ENCODE peak calls at places on chromosomes 13 and 19, in four cellular contexts. One of them, this sample, is unnamed.

GRCh38 chr13:99995503-99996176 is 14.1 kb downstream of the ZIC2 start:
- DNase-seq in fibroblast of mammary gland: no peak
- DNase-seq in left lobe of liver: no peak
- DNase-seq in neural progenitor cell: peak; percentile 59
- DNase-seq in this sample: no peak

GRCh38 chr13:81304121-81304659 is 963.3 kb upstream of the SPRY2 start:
- DNase-seq in left lobe of liver: no peak
- DNase-seq in neural progenitor cell: no peak
- DNase-seq in fibroblast of mammary gland: no peak
- DNase-seq in this sample: no peak

GRCh38 chr19:3780786-3781304 is 5.3 kb downstream of the MATK start:
- DNase-seq in neural progenitor cell: no peak
- DNase-seq in left lobe of liver: no peak
- DNase-seq in fibroblast of mammary gland: no peak
- DNase-seq in this sample: no peak

GRCh38 chr13:113182046-113182445 is 23.6 kb downstream of the PROZ start:
- DNase-seq in fibroblast of mammary gland: no peak
- DNase-seq in neural progenitor cell: no peak
- DNase-seq in left lobe of liver: no peak
- DNase-seq in this sample: no peak

GRCh38 chr13:88086577-88086976 is 415.4 kb downstream of the SLITRK5 start:
- DNase-seq in fibroblast of mammary gland: peak; percentile 25
- DNase-seq in left lobe of liver: no peak
- DNase-seq in neural progenitor cell: no peak
- DNase-seq in this sample: no peak

GRCh38 chr19:52896431-52897148 is 845 bp downstream of the ZNF320 start:
- DNase-seq in neural progenitor cell: peak; percentile 41
- DNase-seq in left lobe of liver: no peak
- DNase-seq in fibroblast of mammary gland: peak; percentile 27
- DNase-seq in this sample: no peak

GRCh38 chr19:35755550-35756371 is 1.1 kb downstream of the HSPB6 start:
- DNase-seq in fibroblast of mammary gland: peak; percentile 88
- DNase-seq in left lobe of liver: peak; percentile 67
- DNase-seq in neural progenitor cell: peak; percentile 47
- DNase-seq in this sample: peak; percentile 70

GRCh38 chr19:10402441-10403038 is 802 bp downstream of the CDC37 start:
- DNase-seq in left lobe of liver: no peak
- DNase-seq in neural progenitor cell: peak; percentile 39
- DNase-seq in fibroblast of mammary gland: peak; percentile 45
- DNase-seq in this sample: no peak

GRCh38 chr19:5947435-5947834 is 30.5 kb downstream of the RANBP3 start:
- DNase-seq in fibroblast of mammary gland: peak; percentile 93
- DNase-seq in left lobe of liver: no peak
- DNase-seq in neural progenitor cell: no peak
- DNase-seq in this sample: no peak

GRCh38 chr19:10968527-10969081 is 7.8 kb downstream of the SMARCA4 start:
- DNase-seq in fibroblast of mammary gland: no peak
- DNase-seq in neural progenitor cell: no peak
- DNase-seq in left lobe of liver: no peak
- DNase-seq in this sample: no peak

GRCh38 chr13:75544681-75545333 is 4.8 kb upstream of the UCHL3 start:
- DNase-seq in fibroblast of mammary gland: peak; percentile 96
- DNase-seq in neural progenitor cell: no peak
- DNase-seq in left lobe of liver: no peak
- DNase-seq in this sample: no peak

GRCh38 chr19:44212865-44213346 is 574 bp downstream of the ZNF227 start:
- DNase-seq in neural progenitor cell: peak; percentile 28
- DNase-seq in left lobe of liver: no peak
- DNase-seq in fibroblast of mammary gland: peak; percentile 59
- DNase-seq in this sample: no peak

GRCh38 chr19:1205114-1206062 is at the start of gene STK11:
- DNase-seq in neural progenitor cell: peak; percentile 99
- DNase-seq in fibroblast of mammary gland: peak; percentile 93
- DNase-seq in left lobe of liver: peak; percentile 99
- DNase-seq in this sample: peak; percentile 99

GRCh38 chr13:46134961-46135522 is 30.2 kb upstream of the CPB2 start:
- DNase-seq in neural progenitor cell: peak; percentile 18
- DNase-seq in left lobe of liver: no peak
- DNase-seq in fibroblast of mammary gland: no peak
- DNase-seq in this sample: no peak

This sample was measured in CD4-positive, alpha-beta T cell.